ENCODE peak calls at places on chromosomes 12 and 14, in five cellular contexts. One of them, this sample, is unnamed.

GRCh38 chr12:28872654-28873268 is 276.3 kb upstream of the FAR2 start:
- DNase-seq in AG09319: peak; percentile 43
- DNase-seq in H54: peak; percentile 16
- DNase-seq in ACHN: peak; percentile 71
- DNase-seq in AG08396: peak; percentile 50
- DNase-seq in this sample: peak; percentile 48

GRCh38 chr14:73749706-73750105 is 35.5 kb upstream of the PNMA1 start:
- DNase-seq in AG09319: no peak
- DNase-seq in H54: no peak
- DNase-seq in ACHN: no peak
- DNase-seq in AG08396: no peak
- DNase-seq in this sample: no peak

GRCh38 chr12:80721326-80721725 is 4.6 kb downstream of the MYF5 start:
- DNase-seq in AG09319: no peak
- DNase-seq in H54: no peak
- DNase-seq in ACHN: no peak
- DNase-seq in AG08396: no peak
- DNase-seq in this sample: no peak

GRCh38 chr14:73718742-73719251 is 4.6 kb upstream of the PNMA1 start:
- DNase-seq in AG09319: no peak
- DNase-seq in H54: no peak
- DNase-seq in ACHN: no peak
- DNase-seq in AG08396: no peak
- DNase-seq in this sample: no peak

GRCh38 chr12:89351489-89352241 is 636 bp downstream of the DUSP6 start:
- DNase-seq in AG09319: no peak
- DNase-seq in H54: no peak
- DNase-seq in ACHN: peak; percentile 49
- DNase-seq in AG08396: peak; percentile 45
- DNase-seq in this sample: peak; percentile 32

GRCh38 chr12:112468041-112468440 is 49.3 kb downstream of the PTPN11 start:
- DNase-seq in AG09319: no peak
- DNase-seq in H54: no peak
- DNase-seq in ACHN: no peak
- DNase-seq in AG08396: no peak
- DNase-seq in this sample: no peak

GRCh38 chr14:52021971-52022600 is 32.7 kb downstream of the RTRAF start:
- DNase-seq in AG09319: no peak
- DNase-seq in H54: no peak
- DNase-seq in ACHN: no peak
- DNase-seq in AG08396: no peak
- DNase-seq in this sample: no peak

GRCh38 chr12:85182699-85183098 is 97.3 kb upstream of the ALX1 start:
- DNase-seq in AG09319: peak; percentile 63
- DNase-seq in H54: no peak
- DNase-seq in ACHN: no peak
- DNase-seq in AG08396: no peak
- DNase-seq in this sample: peak; percentile 82

GRCh38 chr12:52677126-52677525 is 3.1 kb downstream of the KRT1 start:
- DNase-seq in AG09319: no peak
- DNase-seq in H54: no peak
- DNase-seq in ACHN: no peak
- DNase-seq in AG08396: no peak
- DNase-seq in this sample: no peak

GRCh38 chr14:59360923-59361794 is 104.0 kb downstream of the GPR135 start:
- DNase-seq in AG09319: no peak
- DNase-seq in H54: peak; percentile 15
- DNase-seq in ACHN: no peak
- DNase-seq in AG08396: no peak
- DNase-seq in this sample: peak; percentile 69

GRCh38 chr12:70078161-70078560 is 165.1 kb upstream of the CNOT2 start:
- DNase-seq in AG09319: no peak
- DNase-seq in H54: no peak
- DNase-seq in ACHN: no peak
- DNase-seq in AG08396: no peak
- DNase-seq in this sample: no peak

GRCh38 chr12:88388566-88389269 is 191.6 kb downstream of the KITLG start:
- DNase-seq in AG09319: no peak
- DNase-seq in H54: no peak
- DNase-seq in ACHN: no peak
- DNase-seq in AG08396: peak; percentile 7
- DNase-seq in this sample: no peak

GRCh38 chr12:75750950-75751349 is 239.5 kb upstream of the KRR1 start:
- DNase-seq in AG09319: peak; percentile 93
- DNase-seq in H54: no peak
- DNase-seq in ACHN: peak; percentile 21
- DNase-seq in AG08396: peak; percentile 49
- DNase-seq in this sample: peak; percentile 67

GRCh38 chr14:98871796-98872195 is 400.2 kb downstream of the BCL11B start:
- DNase-seq in AG09319: no peak
- DNase-seq in H54: no peak
- DNase-seq in ACHN: no peak
- DNase-seq in AG08396: no peak
- DNase-seq in this sample: no peak

GRCh38 chr12:101297661-101298060 is 17.8 kb downstream of the UTP20 start:
- DNase-seq in AG09319: no peak
- DNase-seq in H54: no peak
- DNase-seq in ACHN: no peak
- DNase-seq in AG08396: no peak
- DNase-seq in this sample: no peak